ENCODE peak calls at places on chromosomes 6 and 20, in five cellular contexts. R is fibroblast of the aortic adventitia, P is skeletal muscle cell, Z is adrenal gland, C is NB4. Q is an unnamed sample.

GRCh38 chr20:47343007-47343472 is 13.5 kb downstream of the ZMYND8 start:
- DNase-seq in C (no peak), R (peak; percentile 17), P (no peak), Z (no peak), Q (no peak)

GRCh38 chr6:44980841-44981240 is 347.3 kb upstream of the RUNX2 start:
- DNase-seq in P (no peak), R (no peak), C (no peak), Z (no peak), Q (no peak)

GRCh38 chr6:13709698-13710551 is 1.7 kb downstream of the RANBP9 start:
- DNase-seq in P (no peak), C (peak; percentile 70), Z (no peak), R (peak; percentile 56), Q (no peak)

GRCh38 chr6:79648315-79648714 is 17.2 kb downstream of the SH3BGRL2 start:
- DNase-seq in R (no peak), P (no peak), Z (no peak), C (no peak), Q (no peak)

GRCh38 chr20:50130995-50131394 is 18.0 kb upstream of the UBE2V1 start:
- DNase-seq in R (peak; percentile 39), Z (no peak), C (no peak), P (no peak), Q (no peak)

GRCh38 chr6:158819977-158820632 is 937 bp upstream of the EZR start:
- DNase-seq in C (no peak), P (no peak), Z (no peak), R (peak; percentile 24), Q (no peak)

GRCh38 chr6:143579703-143580102 is 68.2 kb upstream of the FUCA2 start:
- DNase-seq in R (peak; percentile 98), C (no peak), P (peak; percentile 78), Z (peak; percentile 83), Q (no peak)

GRCh38 chr20:59221049-59221748 is 57.6 kb downstream of the ZNF831 start:
- DNase-seq in C (no peak), P (no peak), R (no peak), Z (no peak), Q (no peak)

GRCh38 chr6:35062676-35063574 is 78.2 kb downstream of the TCP11 start:
- DNase-seq in Z (no peak), P (no peak), C (no peak), R (no peak), Q (no peak)

GRCh38 chr20:59752101-59752586 is 147.8 kb downstream of the PHACTR3 start:
- DNase-seq in P (no peak), C (peak; percentile 96), R (no peak), Z (no peak), Q (no peak)

GRCh38 chr6:41462980-41463930 is 82.9 kb upstream of the FOXP4 start:
- DNase-seq in C (peak; percentile 66), P (no peak), Z (peak; percentile 68), R (peak; percentile 79), Q (no peak)

GRCh38 chr6:137341721-137342195 is 122.6 kb upstream of the IFNGR1 start:
- DNase-seq in P (no peak), C (peak; percentile 20), Z (peak; percentile 85), R (peak; percentile 5), Q (no peak)

GRCh38 chr6:69732640-69733039 is 64.2 kb downstream of the LMBRD1 start:
- DNase-seq in C (peak; percentile 28), R (peak; percentile 31), Z (no peak), P (no peak), Q (no peak)

GRCh38 chr6:36885461-36886401 is at the start of gene C6orf89:
- DNase-seq in R (peak; percentile 98), Z (peak; percentile 99), P (peak; percentile 91), C (peak; percentile 99), Q (peak; percentile 91)

GRCh38 chr6:101832371-101832770 is 438.9 kb downstream of the GRIK2 start:
- DNase-seq in Z (no peak), R (no peak), C (no peak), P (no peak), Q (no peak)

GRCh38 chr20:33490934-33491656 is 1.2 kb downstream of the CBFA2T2 start:
- DNase-seq in P (no peak), Z (no peak), R (no peak), C (no peak), Q (no peak)

GRCh38 chr6:119067091-119067490 is 11.4 kb downstream of the FAM184A start:
- DNase-seq in P (no peak), C (no peak), R (no peak), Z (no peak), Q (no peak)

GRCh38 chr6:169604076-169604475 is 97.8 kb downstream of the WDR27 start:
- DNase-seq in Z (no peak), C (no peak), P (no peak), R (no peak), Q (no peak)

GRCh38 chr6:101876431-101876830 is 482.9 kb downstream of the GRIK2 start:
- DNase-seq in R (no peak), Z (no peak), C (no peak), P (no peak), Q (peak; percentile 27)

GRCh38 chr20:32155017-32155965 is 45.8 kb downstream of the TM9SF4 start:
- DNase-seq in C (peak; percentile 95), Z (peak; percentile 88), R (peak; percentile 87), P (no peak), Q (peak; percentile 7)

GRCh38 chr6:54716869-54717268 is 129.7 kb upstream of the FAM83B start:
- DNase-seq in P (no peak), Z (no peak), C (no peak), R (peak; percentile 2), Q (no peak)

GRCh38 chr6:166764473-166765233 is 137.6 kb upstream of the RPS6KA2 start:
- DNase-seq in R (no peak), P (no peak), Z (peak; percentile 3), C (peak; percentile 74), Q (no peak)

GRCh38 chr20:45783656-45784294 is 7.9 kb downstream of the WFDC3 start:
- DNase-seq in C (no peak), R (no peak), P (no peak), Z (no peak), Q (no peak)

GRCh38 chr20:43975096-43975768 is 60.6 kb downstream of the TOX2 start:
- DNase-seq in Z (peak; percentile 48), C (peak; percentile 16), P (peak; percentile 77), R (peak; percentile 96), Q (peak; percentile 44)

GRCh38 chr20:11807070-11807741 is 110.5 kb upstream of the BTBD3 start:
- DNase-seq in Z (peak; percentile 33), R (peak; percentile 94), C (no peak), P (peak; percentile 62), Q (no peak)

GRCh38 chr6:128271527-128271926 is 248.9 kb downstream of the PTPRK start:
- DNase-seq in R (peak; percentile 55), C (no peak), P (peak; percentile 8), Z (no peak), Q (peak; percentile 14)

GRCh38 chr6:151690768-151691562 is 116.5 kb upstream of the ESR1 start:
- DNase-seq in C (no peak), Z (no peak), P (no peak), R (peak; percentile 80), Q (peak; percentile 21)

GRCh38 chr6:14077193-14077853 is 40.2 kb upstream of the CD83 start:
- DNase-seq in R (no peak), P (no peak), C (no peak), Z (no peak), Q (no peak)

GRCh38 chr6:55239099-55239498 is 64.8 kb downstream of the HCRTR2 start:
- DNase-seq in P (peak; percentile 25), R (peak; percentile 7), Z (no peak), C (no peak), Q (peak; percentile 93)

GRCh38 chr20:3932277-3933073 is 43.3 kb downstream of the PANK2 start:
- DNase-seq in P (no peak), R (peak; percentile 57), C (no peak), Z (no peak), Q (no peak)

GRCh38 chr6:170476360-170476759 is 76.7 kb downstream of the PSMB1 start:
- DNase-seq in R (no peak), P (no peak), C (peak; percentile 82), Z (no peak), Q (no peak)

GRCh38 chr6:36964349-36964748 is 9.8 kb downstream of the PI16 start:
- DNase-seq in R (no peak), Z (no peak), P (no peak), C (no peak), Q (no peak)

GRCh38 chr20:35135867-35136586 is 11.1 kb downstream of the EDEM2 start:
- DNase-seq in C (peak; percentile 22), P (no peak), R (peak; percentile 80), Z (peak; percentile 70), Q (no peak)

DNA sequence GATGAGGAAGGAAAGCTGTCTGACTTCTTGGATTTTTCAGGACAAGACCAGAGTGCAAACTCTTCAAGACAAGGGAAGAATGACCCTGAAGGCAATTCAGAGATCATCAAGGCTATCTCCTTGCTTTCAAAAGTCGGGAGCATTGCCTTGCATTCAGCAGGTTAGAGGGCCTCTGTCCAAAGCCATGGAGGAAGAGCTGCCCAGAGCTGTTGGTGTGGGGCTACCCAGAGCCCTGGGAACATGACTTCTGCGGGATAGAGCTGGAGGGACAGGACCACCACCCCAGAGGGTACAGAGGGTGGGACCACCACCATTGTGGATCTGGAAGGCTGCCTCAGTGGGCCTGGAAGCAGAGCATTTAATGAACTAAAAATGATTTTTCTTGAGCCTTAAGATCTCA is 5.2 kb upstream of the SRXN1 start:
- DNase-seq in P (no peak), R (no peak), Z (no peak), C (no peak), Q (no peak)
- H3K4me3 ChIP-seq in P (no peak overlapping the region), R (no peak overlapping the region), Z (no peak overlapping the region), C (no peak overlapping the region), Q (no peak overlapping the region)

DNA sequence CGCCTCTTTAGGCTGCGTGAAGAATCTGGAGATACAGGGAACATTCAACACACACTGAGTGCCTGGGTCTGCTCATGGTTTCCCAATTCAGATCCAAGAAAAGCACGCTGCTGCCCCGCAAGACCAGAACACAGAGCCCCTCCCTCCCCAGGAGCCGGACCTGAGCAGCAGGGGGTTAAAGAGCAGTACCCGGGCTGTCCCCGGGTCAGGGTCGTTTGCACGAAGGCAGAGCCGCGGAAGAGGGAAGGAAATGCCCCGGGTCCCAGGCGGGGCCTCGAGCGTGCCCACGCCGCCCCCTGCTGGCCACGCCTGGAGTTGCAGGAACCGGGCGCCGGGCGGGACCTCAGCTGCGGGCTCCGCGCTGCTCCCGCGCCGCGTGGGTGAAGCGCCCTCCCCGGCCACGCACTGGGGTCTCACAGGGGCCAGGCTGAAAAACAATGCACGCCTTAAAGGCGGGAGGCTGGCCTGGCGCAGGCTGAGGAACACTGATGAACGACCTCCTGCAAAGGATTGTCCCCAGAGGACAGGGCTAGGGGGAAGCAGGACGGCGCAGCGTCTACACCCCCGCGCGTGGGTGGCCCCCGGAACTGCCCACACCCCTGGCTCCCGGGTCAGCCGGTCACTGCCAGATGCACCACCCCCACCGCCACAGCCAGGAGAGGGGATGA is 48.9 kb downstream of the ANKRD60 start:
- DNase-seq in C (peak; percentile 61), Z (peak; percentile 52), R (peak; percentile 18), P (no peak), Q (no peak)
- H3K4me3 ChIP-seq in C (no peak overlapping the region), Z (peak overlapping the region; percentile 41), R (peak overlapping the region; percentile 43), P (peak overlapping the region; percentile 36), Q (no peak overlapping the region)

GRCh38 chr20:24804481-24805206 is 144.4 kb upstream of the CST7 start:
- DNase-seq in C (no peak), P (no peak), R (no peak), Z (no peak), Q (no peak)
- H3K4me3 ChIP-seq in C (no peak overlapping the region), P (no peak overlapping the region), R (no peak overlapping the region), Z (no peak overlapping the region), Q (no peak overlapping the region)

GRCh38 chr6:26569433-26569764 is 27.4 kb upstream of the ABT1 start:
- DNase-seq in P (no peak), R (no peak), C (no peak), Z (no peak), Q (no peak)
- H3K4me3 ChIP-seq in P (peak overlapping the region; percentile 57), R (peak overlapping the region; percentile 61), C (peak overlapping the region; percentile 62), Z (no peak overlapping the region), Q (peak overlapping the region; percentile 76)